ENCODE peak calls at places on chromosomes 6 and 20, in five cellular contexts. S, B, Z, D and L are unnamed samples.

GRCh38 chr6:161788531-161788930 is 514.7 kb upstream of the AGPAT4 start:
- DNase-seq in Z (no peak), B (no peak), S (no peak), D (no peak), L (no peak)

GRCh38 chr6:134421496-134421895 is 103.6 kb upstream of the SGK1 start:
- DNase-seq in Z (peak), B (no peak), D (no peak), S (no peak), L (no peak)

GRCh38 chr6:75437451-75438185 is 56.0 kb downstream of the FILIP1 start:
- DNase-seq in D (no peak), B (no peak), S (no peak), Z (peak), L (no peak)

GRCh38 chr20:25294459-25295385 is 46.8 kb downstream of the PYGB start:
- DNase-seq in B (peak), Z (peak), D (no peak), S (peak), L (peak)

GRCh38 chr6:152720964-152721363 is 23.3 kb downstream of the MYCT1 start:
- DNase-seq in Z (peak), S (no peak), B (no peak), D (peak), L (no peak)

GRCh38 chr6:8065519-8065911 is 1.3 kb upstream of the BLOC1S5 start:
- DNase-seq in B (peak), Z (no peak), D (no peak), S (no peak), L (peak)

GRCh38 chr6:53244958-53245357 is 96.3 kb upstream of the GCM1 start:
- DNase-seq in B (no peak), Z (no peak), D (no peak), S (no peak), L (peak)

GRCh38 chr6:1535295-1535694 is 74.4 kb upstream of the FOXC1 start:
- DNase-seq in Z (peak), B (no peak), D (no peak), S (no peak), L (no peak)

GRCh38 chr6:401239-401993 is 9.9 kb downstream of the IRF4 start:
- DNase-seq in B (no peak), S (no peak), D (no peak), Z (no peak), L (no peak)

GRCh38 chr20:61544910-61545889 is 293.1 kb downstream of the CDH4 start:
- DNase-seq in S (no peak), B (no peak), D (no peak), Z (no peak), L (no peak)

GRCh38 chr6:109292983-109293586 is 89.2 kb downstream of the CD164 start:
- DNase-seq in B (no peak), D (no peak), S (no peak), Z (no peak), L (no peak)

GRCh38 chr20:44720617-44720993 is 5.4 kb downstream of the CCN5 start:
- DNase-seq in Z (peak), D (peak), S (peak), B (no peak), L (no peak)

GRCh38 chr20:58851221-58851968 is 693 bp upstream of the GNAS-AS1 start:
- DNase-seq in D (no peak), B (no peak), S (no peak), Z (no peak), L (no peak)

GRCh38 chr6:72624557-72625160 is 2.8 kb downstream of the KCNQ5 start:
- DNase-seq in S (peak), Z (no peak), D (peak), B (no peak), L (no peak)

GRCh38 chr6:75368151-75368779 is 83.7 kb upstream of the TMEM30A start:
- DNase-seq in S (peak), D (no peak), Z (no peak), B (no peak), L (no peak)

GRCh38 chr20:32157611-32158010 is 48.1 kb downstream of the TM9SF4 start:
- DNase-seq in S (no peak), B (no peak), Z (no peak), D (no peak), L (no peak)

GRCh38 chr6:169384291-169384690 is 130.6 kb upstream of the THBS2 start:
- DNase-seq in S (no peak), Z (no peak), D (no peak), B (no peak), L (no peak)